ENCODE peak calls at places on chromosomes 6 and 20, in five cellular contexts. G is HCT116, R is GM12878, E is WTC11, D is HepG2. T is an unnamed sample.

GRCh38 chr6:126307859-126308258 is 32.1 kb upstream of the CENPW start:
- DNase-seq in G (no peak), R (no peak), E (no peak), D (no peak), T (no peak)

GRCh38 chr20:62480318-62480717 is 4.5 kb upstream of the GATA5 start:
- DNase-seq in G (no peak), R (no peak), E (no peak), D (no peak), T (peak; percentile 51)

GRCh38 chr6:36724514-36725385 is 27.1 kb downstream of the RAB44 start:
- DNase-seq in G (peak; percentile 78), R (no peak), E (peak; percentile 84), D (peak; percentile 77), T (peak; percentile 80)

GRCh38 chr6:155530219-155530834 is 74.7 kb upstream of the NOX3 start:
- DNase-seq in G (peak; percentile 27), R (no peak), E (no peak), D (peak; percentile 73), T (peak; percentile 19)

GRCh38 chr6:157762636-157763035 is 60.4 kb upstream of the SNX9 start:
- DNase-seq in G (no peak), R (no peak), E (no peak), D (peak; percentile 35), T (peak; percentile 56)

GRCh38 chr20:22794200-22794599 is 209.8 kb upstream of the FOXA2 start:
- DNase-seq in G (no peak), R (no peak), E (no peak), D (no peak), T (no peak)

GRCh38 chr6:163151212-163151611 is 263.3 kb upstream of the QKI start:
- DNase-seq in G (no peak), R (no peak), E (no peak), D (no peak), T (no peak)

GRCh38 chr20:57953638-57954037 is 243.8 kb upstream of the PMEPA1 start:
- DNase-seq in G (no peak), R (no peak), E (no peak), D (no peak), T (no peak)

GRCh38 chr6:158819213-158819976 is at the start of gene EZR:
- DNase-seq in G (peak; percentile 73), R (no peak), E (peak; percentile 86), D (peak; percentile 59), T (peak; percentile 98)

GRCh38 chr6:135667694-135668455 is 170.3 kb upstream of the AHI1 start:
- DNase-seq in G (no peak), R (no peak), E (peak; percentile 20), D (no peak), T (no peak)

GRCh38 chr6:7140631-7141366 is 33.0 kb downstream of the RREB1 start:
- DNase-seq in G (peak; percentile 36), R (no peak), E (peak; percentile 83), D (peak; percentile 67), T (peak; percentile 99)

GRCh38 chr6:87941556-87942358 is 105.9 kb upstream of the SPACA1 start:
- DNase-seq in G (no peak), R (no peak), E (no peak), D (no peak), T (no peak)

GRCh38 chr20:63427206-63427605 is 45.2 kb downstream of the KCNQ2 start:
- DNase-seq in G (no peak), R (no peak), E (no peak), D (no peak), T (no peak)

GRCh38 chr6:111221804-111222203 is 134.5 kb downstream of the SLC16A10 start:
- DNase-seq in G (no peak), R (no peak), E (no peak), D (no peak), T (no peak)

GRCh38 chr6:170042596-170043118 is 248.2 kb downstream of the DLL1 start:
- DNase-seq in G (no peak), R (no peak), E (no peak), D (no peak), T (peak; percentile 39)

GRCh38 chr6:149918151-149918905 is 4.6 kb downstream of the RAET1G start:
- DNase-seq in G (no peak), R (no peak), E (no peak), D (no peak), T (no peak)

GRCh38 chr6:70708448-70708847 is 40.8 kb downstream of the SMAP1 start:
- DNase-seq in G (no peak), R (no peak), E (no peak), D (no peak), T (no peak)

GRCh38 chr6:22253955-22254655 is 42.7 kb downstream of the PRL start:
- DNase-seq in G (no peak), R (no peak), E (no peak), D (no peak), T (no peak)

GRCh38 chr20:59573837-59574236 is 30.5 kb upstream of the PHACTR3 start:
- DNase-seq in G (no peak), R (no peak), E (no peak), D (no peak), T (no peak)

GRCh38 chr6:144350176-144350575 is 65.0 kb downstream of the UTRN start:
- DNase-seq in G (no peak), R (no peak), E (no peak), D (no peak), T (no peak)

DNA sequence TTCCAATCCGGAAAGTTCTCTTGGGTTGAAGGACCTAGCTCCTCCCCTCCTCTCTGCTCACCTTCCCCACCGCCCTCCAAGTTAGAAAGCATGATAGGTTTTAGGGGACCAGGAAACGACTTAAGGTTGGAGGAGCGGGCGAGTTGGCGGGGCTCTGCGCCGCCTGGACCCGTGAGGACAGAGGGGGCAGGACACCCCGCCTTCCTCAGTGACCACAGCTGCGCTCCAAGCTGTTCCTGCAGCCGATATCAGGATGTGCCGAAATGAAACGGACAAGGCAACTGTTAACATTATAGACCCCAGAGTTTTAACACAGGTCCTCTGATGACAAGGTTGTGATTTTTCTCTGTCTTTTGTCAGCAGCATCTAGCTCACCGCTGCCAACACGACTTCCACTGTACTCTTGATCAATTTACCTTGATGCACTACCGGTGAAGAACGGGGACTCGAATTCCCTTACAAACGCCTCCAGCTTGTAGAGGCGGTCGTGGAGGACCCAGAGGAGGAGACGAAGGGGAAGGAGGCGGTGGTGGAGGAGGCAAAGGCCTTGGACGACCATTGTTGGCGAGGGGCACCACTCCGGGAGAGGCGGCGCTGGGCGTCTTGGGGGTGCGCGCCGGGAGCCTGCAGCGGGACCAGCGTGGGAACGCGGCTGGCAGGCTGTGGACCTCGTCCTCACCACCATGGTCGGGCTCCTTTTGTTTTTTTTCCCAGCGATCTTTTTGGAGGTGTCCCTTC is at the start of gene GRM1:
- DNase-seq in G (no peak), R (no peak), E (peak; percentile 31), D (no peak), T (no peak)
- TF ChIP-seq ATF3 in G (no peak), R (no peak), E (no peak), D (no peak), T (no peak)

GRCh38 chr6:13267142-13267621 is 61.2 kb downstream of the TBC1D7 start:
- DNase-seq in G (no peak), R (no peak), E (no peak), D (no peak), T (no peak)
- TF ChIP-seq ATF3 in G (no peak), R (no peak), E (no peak), D (no peak), T (no peak)

DNA sequence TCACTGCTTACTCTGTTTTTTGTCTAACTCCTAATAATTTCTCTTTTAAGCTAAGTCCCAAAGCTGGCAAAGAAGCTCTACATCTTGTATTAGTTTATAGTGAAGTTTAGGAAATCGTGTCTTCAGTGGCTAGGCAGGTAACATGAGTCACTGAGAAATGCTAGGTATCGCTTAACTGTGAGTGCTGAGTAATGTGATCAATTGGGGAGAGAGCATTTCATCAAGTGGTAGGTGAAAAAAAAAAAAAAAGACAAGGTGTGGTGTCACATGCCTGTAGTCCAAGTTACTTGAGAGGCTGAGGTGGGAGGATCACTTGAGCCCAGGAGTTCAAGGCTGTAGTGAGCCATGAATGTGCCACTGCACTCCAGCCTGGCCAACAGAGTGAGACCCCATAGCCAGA is 125.3 kb downstream of the FAM83B start:
- DNase-seq in G (peak; percentile 76), R (no peak), E (no peak), D (no peak), T (no peak)
- TF ChIP-seq ATF3 in G (no peak), R (no peak), E (no peak), D (no peak), T (no peak)

DNA sequence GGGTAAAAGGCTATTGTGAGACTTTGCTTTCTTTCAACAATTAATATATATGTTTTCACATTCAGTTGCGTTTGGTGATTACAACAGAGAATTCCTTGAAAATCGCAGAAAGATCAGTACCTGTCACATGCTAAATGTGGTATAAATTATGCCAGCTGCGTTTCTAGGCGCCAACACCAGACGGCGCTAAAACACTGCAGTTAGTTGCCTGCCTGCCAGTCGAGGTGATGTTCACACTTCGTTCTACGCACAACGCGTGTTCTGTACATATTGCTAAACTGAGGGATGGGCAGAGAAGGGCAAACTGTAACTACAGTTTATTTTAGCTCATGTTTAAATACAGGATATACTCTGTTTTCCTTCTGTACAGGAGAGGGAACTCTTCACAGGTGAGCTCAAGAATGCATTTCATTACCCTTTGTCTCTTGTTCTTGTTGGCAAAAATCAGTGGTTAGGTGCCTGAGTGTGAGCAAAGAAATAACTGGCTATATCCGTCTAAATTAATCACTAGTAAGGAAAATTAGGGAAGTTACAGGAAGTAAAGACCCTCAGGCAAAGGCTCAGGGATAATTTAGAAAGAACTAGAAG is 100.1 kb upstream of the RGS17 start:
- DNase-seq in G (peak; percentile 52), R (no peak), E (peak; percentile 87), D (peak; percentile 40), T (peak; percentile 7)
- TF ChIP-seq ATF3 in G (no peak), R (no peak), E (no peak), D (no peak), T (no peak)

DNA sequence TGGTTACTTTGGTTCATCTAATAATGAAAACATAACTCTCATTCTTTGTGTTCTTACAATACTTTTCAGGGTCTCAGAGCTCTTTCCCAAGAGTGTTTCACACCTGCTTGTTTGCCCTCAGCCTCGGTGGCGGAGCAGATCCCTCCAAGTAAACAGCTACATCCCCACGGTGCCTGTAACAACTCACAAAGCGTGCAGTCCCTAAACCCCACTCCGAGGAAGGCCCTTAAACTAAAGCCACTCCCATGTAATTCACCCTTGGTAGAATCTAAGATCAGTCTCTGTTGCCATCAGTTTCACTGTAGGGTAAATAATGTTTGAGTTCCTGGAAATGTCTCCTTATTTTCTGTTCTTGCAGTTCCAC is 101.1 kb downstream of the TFAP2A start:
- DNase-seq in G (no peak), R (no peak), E (no peak), D (no peak), T (no peak)
- TF ChIP-seq ATF3 in G (no peak), R (no peak), E (no peak), D (no peak), T (no peak)

T was measured in K562.